ENCODE peak calls at places on chromosome 2, in nine cellular contexts. P is transverse colon, F is astrocyte, A is tibial artery, R is AG04450, D is AG04449, E is HepG2, Y is cardiac muscle cell, C is progenitor cell of endocrine pancreas. V is an unnamed sample.

GRCh38 chr2:193199322-193199721 is 1004.6 kb upstream of the TMEFF2 start:
- DNase-seq in Y (no peak), C (no peak), A (no peak), F (no peak), D (no peak), E (no peak), R (no peak), P (no peak), V (no peak)

GRCh38 chr2:38076710-38077430 is 919 bp upstream of the CYP1B1 start:
- DNase-seq in E (no peak), D (no peak), A (peak; percentile 67), R (peak; percentile 42), C (peak; percentile 51), Y (peak; percentile 74), P (peak; percentile 63), F (peak; percentile 91), V (peak; percentile 95)

GRCh38 chr2:24885221-24886113 is 34.6 kb downstream of the ADCY3 start:
- DNase-seq in Y (no peak), E (no peak), D (no peak), P (no peak), R (no peak), F (no peak), C (no peak), A (no peak), V (no peak)

GRCh38 chr2:119407430-119408220 is 24.0 kb upstream of the TMEM37 start:
- DNase-seq in D (no peak), R (peak; percentile 43), E (peak; percentile 73), C (peak; percentile 37), P (peak; percentile 56), Y (peak; percentile 74), F (peak; percentile 21), A (no peak), V (peak; percentile 64)

GRCh38 chr2:207694811-207695281 is 16.6 kb upstream of the CCNYL1 start:
- DNase-seq in Y (no peak), F (peak; percentile 32), P (no peak), R (no peak), C (no peak), A (no peak), D (no peak), E (no peak), V (no peak)

GRCh38 chr2:30756051-30756719 is 51.1 kb downstream of the CAPN13 start:
- DNase-seq in F (no peak), E (peak; percentile 12), R (no peak), C (no peak), Y (no peak), D (no peak), P (no peak), A (no peak), V (peak; percentile 35)

GRCh38 chr2:219598308-219599078 is 836 bp downstream of the STK11IP start:
- DNase-seq in R (no peak), Y (no peak), D (no peak), P (no peak), C (no peak), F (no peak), E (no peak), A (no peak), V (peak; percentile 10)

GRCh38 chr2:14194233-14194632 is 438.3 kb upstream of the LRATD1 start:
- DNase-seq in P (no peak), E (no peak), Y (no peak), R (no peak), D (no peak), C (no peak), A (no peak), F (no peak), V (no peak)

GRCh38 chr2:26721267-26722032 is 28.9 kb downstream of the KCNK3 start:
- DNase-seq in C (no peak), A (no peak), P (peak; percentile 37), Y (no peak), F (no peak), E (peak; percentile 70), R (no peak), D (no peak), V (no peak)

GRCh38 chr2:68776124-68776523 is 41.5 kb downstream of the ARHGAP25 start:
- DNase-seq in R (no peak), F (no peak), A (no peak), C (no peak), E (no peak), P (no peak), Y (no peak), D (no peak), V (no peak)

GRCh38 chr2:60213865-60214657 is 339.4 kb downstream of the BCL11A start:
- DNase-seq in A (peak; percentile 32), F (no peak), Y (no peak), D (no peak), R (no peak), P (peak; percentile 75), E (no peak), C (no peak), V (peak; percentile 97)

GRCh38 chr2:134739879-134740301 is 21.1 kb upstream of the TMEM163 start:
- DNase-seq in R (no peak), P (peak; percentile 28), Y (no peak), E (no peak), A (peak; percentile 42), F (peak; percentile 66), D (no peak), C (no peak), V (no peak)

GRCh38 chr2:46306320-46306719 is 9.1 kb downstream of the EPAS1 start:
- DNase-seq in D (no peak), F (peak; percentile 46), R (no peak), A (no peak), Y (no peak), P (no peak), C (no peak), E (peak; percentile 97), V (peak; percentile 83)

GRCh38 chr2:85184231-85184630 is 51.0 kb downstream of the TCF7L1 start:
- DNase-seq in F (no peak), R (no peak), P (no peak), Y (no peak), D (no peak), A (no peak), C (no peak), E (no peak), V (no peak)

GRCh38 chr2:73210696-73211095 is 3.3 kb upstream of the SMYD5 start:
- DNase-seq in D (no peak), R (no peak), P (no peak), Y (no peak), E (no peak), A (no peak), F (no peak), C (no peak), V (no peak)

GRCh38 chr2:199818754-199819153 is 32.2 kb downstream of the FTCDNL1 start:
- DNase-seq in R (no peak), C (no peak), D (no peak), A (no peak), F (no peak), Y (no peak), E (no peak), P (no peak), V (no peak)

GRCh38 chr2:175931751-175932295 is 70.2 kb downstream of the LNPK start:
- DNase-seq in D (peak; percentile 61), A (no peak), F (peak; percentile 94), E (no peak), C (no peak), P (no peak), Y (no peak), R (peak; percentile 59), V (no peak)
- TF ChIP-seq CTCF in D (no peak), A (no peak), F (no peak), E (no peak), C (no peak), P (no peak), Y (no peak), R (no peak), V (no peak)

GRCh38 chr2:110114007-110114591 is 1.5 kb downstream of the MALL start:
- DNase-seq in P (peak; percentile 87), F (no peak), R (no peak), Y (no peak), D (no peak), C (no peak), E (peak; percentile 47), A (no peak), V (peak; percentile 73)
- TF ChIP-seq CTCF in P (no peak), F (peak; percentile 16), R (no peak), Y (peak; percentile 22), D (peak; percentile 8), C (no peak), E (peak; percentile 81), A (no peak), V (no peak)

GRCh38 chr2:64749446-64749845 is 95.7 kb upstream of the SERTAD2 start:
- DNase-seq in D (no peak), E (no peak), Y (no peak), A (no peak), F (no peak), P (no peak), C (no peak), R (no peak), V (no peak)

GRCh38 chr2:64751286-64752260 is 97.9 kb upstream of the SERTAD2 start:
- DNase-seq in D (no peak), F (peak; percentile 99), P (peak; percentile 76), R (peak; percentile 99), A (no peak), C (no peak), E (peak; percentile 28), Y (peak; percentile 98), V (peak; percentile 99)

GRCh38 chr2:64748561-64748960 is 94.8 kb upstream of the SERTAD2 start:
- DNase-seq in R (no peak), E (no peak), C (no peak), Y (no peak), D (no peak), F (no peak), A (no peak), P (no peak), V (no peak)

GRCh38 chr2:64750817-64751285 is 97.1 kb upstream of the SERTAD2 start:
- DNase-seq in R (peak; percentile 100), D (peak; percentile 97), P (peak; percentile 99), A (peak; percentile 99), C (peak; percentile 95), F (no peak), Y (peak; percentile 100), E (peak; percentile 99), V (peak; percentile 99)

DNA sequence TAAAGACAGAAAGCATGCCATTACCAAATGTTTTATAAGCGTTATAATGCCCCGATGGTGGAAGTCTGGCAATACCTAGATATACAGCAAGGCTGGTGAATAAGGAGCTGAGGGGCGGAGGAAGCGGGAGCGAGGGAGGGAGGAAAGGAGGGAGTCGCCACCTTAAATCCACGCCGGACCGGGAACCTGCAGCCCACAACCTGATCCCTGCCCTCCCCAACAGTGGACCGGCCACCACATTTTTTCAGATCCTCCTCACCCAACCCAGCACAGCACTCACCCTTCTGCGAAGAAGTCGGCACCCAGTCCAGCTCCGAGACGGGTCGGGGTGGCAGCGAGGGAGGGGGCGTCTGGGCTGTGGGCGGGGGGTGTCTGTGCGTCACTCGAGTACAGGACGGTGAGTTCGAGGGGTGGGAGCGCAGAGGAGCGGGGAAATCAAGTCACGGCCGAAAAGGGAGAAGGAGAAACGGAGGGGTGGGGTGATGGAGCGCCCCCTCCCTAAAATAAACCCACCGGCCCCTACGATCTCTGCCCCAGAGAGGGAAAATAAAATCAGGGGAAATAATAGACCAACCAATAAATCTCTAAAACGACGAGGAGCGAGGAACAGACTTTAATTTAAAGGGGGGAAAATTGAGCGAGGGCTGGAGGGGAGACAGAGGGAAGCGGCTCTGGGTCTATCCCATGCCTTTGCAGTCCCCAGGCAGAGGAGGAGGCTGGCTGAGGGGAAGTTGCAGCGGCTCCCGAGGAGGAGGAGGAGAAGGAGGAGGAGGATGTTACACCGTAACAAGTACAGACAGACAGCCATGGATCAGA is 96.5 kb upstream of the SERTAD2 start:
- DNase-seq in E (no peak), R (no peak), P (peak; percentile 68), C (peak; percentile 29), A (peak; percentile 69), F (peak; percentile 45), D (no peak), Y (peak; percentile 66), V (peak; percentile 61)
- TF ChIP-seq CTCF in E (peak; percentile 42), R (no peak), P (no peak), C (no peak), A (no peak), F (peak; percentile 6), D (no peak), Y (no peak), V (no peak)

GRCh38 chr2:235050992-235051351 is 99.2 kb downstream of the SH3BP4 start:
- DNase-seq in C (no peak), A (peak; percentile 91), P (peak; percentile 87), E (peak; percentile 46), Y (peak; percentile 36), R (peak; percentile 59), F (peak; percentile 92), D (peak; percentile 66), V (peak; percentile 95)
- TF ChIP-seq CTCF in C (no peak), A (no peak), P (no peak), E (no peak), Y (no peak), R (no peak), F (no peak), D (peak; percentile 2), V (peak; percentile 7)